ENCODE peak calls at places on chromosomes 11 and 22, in eight cellular contexts. L is choroid plexus epithelial cell; A is NCI-H460; F is stimulated activated CD4-positive, alpha-beta T cell treated with anti-CD3 and anti-CD28 coated beads, Interleukin-2, amount 100 ng/mL, for 48 hours; V is mucosa of gallbladder; R is NCI-H1417; W is mucosa of descending colon; O is SK-N-SH. K is an unnamed sample.

GRCh38 chr22:30880181-30880601 is 88.4 kb downstream of the MORC2 start:
- DNase-seq in W (no peak), F (no peak), V (no peak), A (no peak), O (no peak), L (no peak), R (no peak), K (no peak)

GRCh38 chr22:50014655-50015401 is 2.3 kb upstream of the IL17REL start:
- DNase-seq in A (no peak), O (peak; percentile 62), W (no peak), L (no peak), R (peak; percentile 3), F (no peak), V (no peak), K (peak; percentile 16)

GRCh38 chr11:61054927-61055562 is 47.2 kb upstream of the CD5 start:
- DNase-seq in F (peak; percentile 48), R (no peak), O (no peak), W (no peak), L (no peak), A (no peak), V (no peak), K (no peak)

GRCh38 chr11:111308140-111308539 is 9.8 kb downstream of the POU2AF3 start:
- DNase-seq in F (no peak), W (peak; percentile 93), A (no peak), L (no peak), R (peak; percentile 69), O (no peak), V (peak; percentile 89), K (no peak)

GRCh38 chr11:35781342-35782171 is 119.0 kb downstream of the TRIM44 start:
- DNase-seq in O (no peak), F (no peak), L (peak; percentile 41), R (no peak), W (no peak), A (no peak), V (no peak), K (no peak)

GRCh38 chr11:612201-612960 is 3.4 kb downstream of the IRF7 start:
- DNase-seq in A (no peak), R (peak; percentile 32), F (no peak), V (peak; percentile 54), W (peak; percentile 82), L (peak; percentile 38), O (no peak), K (no peak)

GRCh38 chr22:20013382-20013871 is 3.2 kb downstream of the ARVCF start:
- DNase-seq in L (peak; percentile 61), R (peak; percentile 65), A (no peak), F (no peak), O (peak; percentile 86), V (peak; percentile 37), W (peak; percentile 50), K (peak; percentile 28)

GRCh38 chr11:37786214-37786755 is 1188.2 kb upstream of the RAG2 start:
- DNase-seq in F (no peak), V (no peak), A (no peak), L (peak; percentile 25), R (no peak), O (no peak), W (no peak), K (no peak)

GRCh38 chr11:67409261-67409666 is 5.4 kb downstream of the TBC1D10C start:
- DNase-seq in V (no peak), O (no peak), W (peak; percentile 56), A (no peak), R (no peak), F (no peak), L (no peak), K (peak; percentile 54)

GRCh38 chr11:67276821-67277230 is 10.6 kb downstream of the GRK2 start:
- DNase-seq in R (no peak), W (peak; percentile 65), V (no peak), O (no peak), A (no peak), F (no peak), L (peak; percentile 44), K (peak; percentile 44)

GRCh38 chr22:20956258-20957117 is 10.6 kb upstream of the AIFM3 start:
- DNase-seq in F (no peak), O (no peak), W (peak; percentile 86), R (no peak), V (no peak), L (no peak), A (no peak), K (no peak)

GRCh38 chr11:96275807-96276594 is 67.0 kb downstream of the MAML2 start:
- DNase-seq in W (no peak), R (no peak), F (no peak), V (no peak), A (no peak), O (no peak), L (peak; percentile 56), K (no peak)

GRCh38 chr11:11579012-11579755 is 42.6 kb downstream of the GALNT18 start:
- DNase-seq in W (no peak), R (peak; percentile 25), V (peak; percentile 10), L (no peak), O (no peak), F (no peak), A (no peak), K (no peak)

GRCh38 chr11:134575504-134576230 is 163.6 kb upstream of the B3GAT1 start:
- DNase-seq in O (no peak), W (no peak), F (no peak), A (no peak), V (no peak), L (no peak), R (no peak), K (no peak)

GRCh38 chr11:63937713-63938480 is 905 bp upstream of the NAA40 start:
- DNase-seq in R (peak; percentile 91), F (no peak), A (no peak), V (no peak), O (peak; percentile 50), L (no peak), W (peak; percentile 38), K (peak; percentile 30)

GRCh38 chr22:41862160-41862529 is 29.2 kb downstream of the SREBF2 start:
- DNase-seq in L (peak; percentile 49), R (no peak), F (no peak), W (no peak), A (no peak), O (no peak), V (no peak), K (peak; percentile 51)

GRCh38 chr11:8038393-8038792 is 42.6 kb upstream of the TUB start:
- DNase-seq in F (no peak), A (no peak), R (peak; percentile 90), V (no peak), W (no peak), L (no peak), O (no peak), K (no peak)

GRCh38 chr22:50276143-50276542 is 6.0 kb upstream of the MAPK11 start:
- DNase-seq in O (peak; percentile 79), R (no peak), V (peak; percentile 74), W (peak; percentile 82), L (peak; percentile 76), F (peak; percentile 19), A (no peak), K (no peak)

GRCh38 chr11:116172156-116172555 is 600.6 kb downstream of the BUD13 start:
- DNase-seq in W (no peak), V (no peak), A (no peak), F (no peak), O (no peak), L (no peak), R (no peak), K (no peak)

GRCh38 chr11:125777309-125777708 is 1.3 kb downstream of the PATE2 start:
- DNase-seq in R (no peak), F (no peak), A (no peak), O (no peak), L (peak; percentile 5), V (no peak), W (no peak), K (no peak)

GRCh38 chr11:36116161-36116560 is 172.3 kb downstream of the LDLRAD3 start:
- DNase-seq in L (no peak), F (no peak), V (no peak), W (no peak), R (no peak), A (no peak), O (no peak), K (no peak)

GRCh38 chr11:96054870-96055705 is 131.2 kb upstream of the MTMR2 start:
- DNase-seq in W (no peak), V (no peak), L (peak; percentile 73), O (peak; percentile 38), A (peak; percentile 33), R (peak; percentile 79), F (no peak), K (no peak)

GRCh38 chr11:73257342-73258103 is 14.6 kb upstream of the P2RY6 start:
- DNase-seq in L (peak; percentile 79), O (no peak), F (no peak), R (no peak), A (no peak), W (no peak), V (no peak), K (no peak)

GRCh38 chr11:1837171-1838076 is 1.4 kb upstream of the TNNI2 start:
- DNase-seq in R (peak; percentile 56), A (peak; percentile 19), V (peak; percentile 75), O (peak; percentile 97), F (peak; percentile 67), L (peak; percentile 62), W (peak; percentile 76), K (peak; percentile 80)

GRCh38 chr11:3046190-3046589 is 11.0 kb downstream of the CARS1 start:
- DNase-seq in R (no peak), O (peak; percentile 48), W (no peak), F (no peak), A (no peak), L (no peak), V (no peak), K (no peak)

GRCh38 chr11:34240150-34240494 is 117.7 kb downstream of the ABTB2 start:
- DNase-seq in L (no peak), W (no peak), R (no peak), A (no peak), V (no peak), O (no peak), F (no peak), K (no peak)

GRCh38 chr11:134159652-134160051 is 64.1 kb downstream of the NCAPD3 start:
- DNase-seq in V (no peak), R (no peak), O (no peak), L (no peak), W (no peak), A (no peak), F (no peak), K (no peak)

GRCh38 chr11:8832571-8833260 is 78.3 kb upstream of the AKIP1 start:
- DNase-seq in A (no peak), W (no peak), F (no peak), V (no peak), L (peak; percentile 87), O (peak; percentile 68), R (peak; percentile 45), K (no peak)

GRCh38 chr11:120554771-120555432 is 43.4 kb downstream of the GRIK4 start:
- DNase-seq in O (peak; percentile 71), V (no peak), W (no peak), F (no peak), R (no peak), A (no peak), L (peak; percentile 66), K (no peak)

GRCh38 chr11:107707128-107707760 is 4.6 kb downstream of the SLN start:
- DNase-seq in F (no peak), R (no peak), O (no peak), L (no peak), A (no peak), V (no peak), W (no peak), K (no peak)

GRCh38 chr11:77665240-77665965 is 27.8 kb upstream of the CLNS1A start:
- DNase-seq in A (no peak), V (no peak), W (peak; percentile 20), R (no peak), L (no peak), O (no peak), F (no peak), K (no peak)

GRCh38 chr11:15969281-15969680 is 387.1 kb downstream of the SOX6 start:
- DNase-seq in V (peak; percentile 58), O (no peak), R (peak; percentile 13), A (peak; percentile 82), F (no peak), W (peak; percentile 50), L (peak; percentile 91), K (no peak)

GRCh38 chr22:38738475-38739070 is 17.2 kb downstream of the SUN2 start:
- DNase-seq in O (no peak), W (no peak), A (no peak), R (no peak), F (no peak), L (no peak), V (no peak), K (no peak)

GRCh38 chr11:121452609-121453150 is at the start of gene SORL1-AS1:
- DNase-seq in R (peak; percentile 88), O (no peak), L (no peak), V (no peak), A (no peak), F (peak; percentile 34), W (peak; percentile 52), K (peak; percentile 72)

K was measured in activated naive CD4-positive, alpha-beta T cell treated with anti-CD3 and anti-CD28 coated beads, Interleukin-2, amount 50 U/mL, for 16 hours.